ENCODE peak calls at places on chromosomes 7 and 10, in eight cellular contexts. Q is neural progenitor cell, V is HCT116, S is OCI-LY7, J is PC-3, B is SK-N-SH, D is GM23338, N is MM.1S. R is an unnamed sample.

GRCh38 chr7:23012797-23013714 is 874 bp downstream of the HYCC1 start:
- DNase-seq in Q (peak; percentile 61), V (no peak), S (peak; percentile 69), J (peak; percentile 18), B (peak; percentile 62), D (peak; percentile 51), N (peak; percentile 62), R (peak; percentile 45)

GRCh38 chr7:30881448-30881847 is 30.2 kb upstream of the AQP1 start:
- DNase-seq in Q (no peak), V (no peak), S (no peak), J (no peak), B (no peak), D (no peak), N (no peak), R (no peak)

GRCh38 chr7:122995600-122995999 is at the start of gene TAS2R16:
- DNase-seq in Q (no peak), V (no peak), S (no peak), J (no peak), B (no peak), D (no peak), N (no peak), R (no peak)

GRCh38 chr10:43998021-43998809 is 349.5 kb upstream of the ZNF32 start:
- DNase-seq in Q (no peak), V (no peak), S (no peak), J (no peak), B (no peak), D (no peak), N (peak; percentile 47), R (no peak)

GRCh38 chr7:74288034-74288881 is 949 bp upstream of the CLIP2 start:
- DNase-seq in Q (no peak), V (no peak), S (no peak), J (no peak), B (no peak), D (peak; percentile 43), N (no peak), R (no peak)

GRCh38 chr7:2894118-2894940 is 50.2 kb upstream of the GNA12 start:
- DNase-seq in Q (no peak), V (no peak), S (peak; percentile 91), J (no peak), B (no peak), D (no peak), N (peak; percentile 68), R (no peak)

GRCh38 chr7:48101352-48101751 is 12.3 kb downstream of the UPP1 start:
- DNase-seq in Q (no peak), V (no peak), S (no peak), J (no peak), B (no peak), D (no peak), N (no peak), R (no peak)

GRCh38 chr7:32206987-32207386 is 136.8 kb upstream of the PDE1C start:
- DNase-seq in Q (peak; percentile 69), V (no peak), S (no peak), J (peak; percentile 44), B (peak; percentile 52), D (peak; percentile 68), N (no peak), R (peak; percentile 35)

GRCh38 chr7:77442631-77443420 is 26.7 kb upstream of the GSAP start:
- DNase-seq in Q (no peak), V (no peak), S (no peak), J (peak; percentile 86), B (no peak), D (no peak), N (no peak), R (no peak)

GRCh38 chr7:77444123-77444522 is 28.0 kb upstream of the GSAP start:
- DNase-seq in Q (peak; percentile 23), V (no peak), S (no peak), J (no peak), B (no peak), D (no peak), N (no peak), R (no peak)

GRCh38 chr7:77441046-77441445 is 24.9 kb upstream of the GSAP start:
- DNase-seq in Q (no peak), V (no peak), S (no peak), J (peak; percentile 72), B (no peak), D (no peak), N (no peak), R (no peak)

GRCh38 chr7:77436889-77437265 is 20.7 kb upstream of the GSAP start:
- DNase-seq in Q (no peak), V (no peak), S (no peak), J (no peak), B (no peak), D (no peak), N (no peak), R (no peak)

DNA sequence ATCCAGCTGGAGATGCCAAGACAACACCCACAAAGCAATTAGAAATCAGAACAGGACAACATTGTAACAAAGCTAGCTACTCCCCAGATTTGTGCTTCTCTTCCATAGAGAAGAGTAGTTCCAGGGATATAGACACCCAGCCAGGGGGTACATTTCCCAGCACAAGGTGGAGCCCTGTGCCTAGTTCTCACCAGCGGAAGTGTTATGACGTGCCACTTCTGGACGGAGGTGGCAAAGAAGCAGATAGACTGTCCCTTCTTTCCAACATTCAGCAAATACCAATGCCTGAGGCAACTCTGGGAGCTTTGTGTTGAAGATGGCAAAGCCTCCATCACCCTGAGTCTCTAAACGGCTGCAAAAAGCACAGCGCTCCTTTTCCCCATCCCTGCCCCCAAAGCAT is 23.4 kb upstream of the GSAP start:
- DNase-seq in Q (peak; percentile 23), V (no peak), S (no peak), J (peak; percentile 65), B (peak; percentile 30), D (peak; percentile 20), N (no peak), R (peak; percentile 40)
- TF ChIP-seq CTCF in Q (peak; percentile 19), V (peak; percentile 42), S (no peak), J (peak; percentile 70), B (peak; percentile 30), D (peak; percentile 66), N (no peak), R (peak; percentile 37)

DNA sequence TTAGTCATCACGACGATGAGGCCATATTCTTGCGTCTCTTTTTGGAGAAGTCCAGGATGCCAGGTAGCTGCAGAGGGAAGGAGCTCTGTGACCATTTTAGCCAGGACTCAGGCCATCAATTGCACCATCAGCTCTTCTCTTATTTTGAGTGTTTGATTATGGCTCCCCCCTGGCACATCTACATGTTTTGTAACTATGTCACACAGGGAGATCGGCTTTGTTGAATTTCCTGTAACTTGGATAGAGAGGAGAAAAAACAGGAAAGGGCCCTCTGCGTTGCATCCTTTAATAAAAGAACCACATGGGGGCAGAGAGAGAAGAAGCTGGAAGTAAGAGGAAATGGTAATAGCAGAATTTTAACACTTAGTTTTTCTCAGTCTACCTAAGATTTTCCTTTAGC is 414.1 kb downstream of the LRMDA start:
- DNase-seq in Q (no peak), V (no peak), S (no peak), J (no peak), B (no peak), D (peak; percentile 34), N (no peak), R (no peak)
- TF ChIP-seq EZH2phosphoT487 in Q (no peak), V (no peak), S (no peak), J (no peak), B (no peak), D (no peak), N (no peak), R (no peak)

GRCh38 chr7:91164948-91165845 is 99.0 kb upstream of the FZD1 start:
- DNase-seq in Q (no peak), V (no peak), S (peak; percentile 56), J (peak; percentile 72), B (no peak), D (no peak), N (no peak), R (no peak)

GRCh38 chr7:91162415-91162814 is 101.8 kb upstream of the FZD1 start:
- DNase-seq in Q (no peak), V (no peak), S (no peak), J (no peak), B (no peak), D (no peak), N (no peak), R (no peak)

GRCh38 chr7:91165846-91166230 is 98.4 kb upstream of the FZD1 start:
- DNase-seq in Q (no peak), V (no peak), S (no peak), J (no peak), B (no peak), D (no peak), N (no peak), R (no peak)

GRCh38 chr7:91168766-91169518 is 95.3 kb upstream of the FZD1 start:
- DNase-seq in Q (peak; percentile 11), V (no peak), S (no peak), J (no peak), B (peak; percentile 59), D (no peak), N (no peak), R (no peak)

GRCh38 chr7:91164531-91164930 is 99.7 kb upstream of the FZD1 start:
- DNase-seq in Q (no peak), V (no peak), S (no peak), J (no peak), B (no peak), D (no peak), N (no peak), R (no peak)
- H3K4me2 ChIP-seq in Q (no peak overlapping the region), V (no peak overlapping the region), S (no peak overlapping the region), J (no peak overlapping the region), B (peak overlapping the region; percentile 45), D (no peak overlapping the region), N (no peak overlapping the region), R (no peak overlapping the region)

GRCh38 chr7:27936244-27937102 is 196.5 kb downstream of the TAX1BP1 start:
- DNase-seq in Q (no peak), V (no peak), S (no peak), J (no peak), B (no peak), D (no peak), N (no peak), R (no peak)

GRCh38 chr7:27930910-27931476 is 191.0 kb downstream of the TAX1BP1 start:
- DNase-seq in Q (no peak), V (no peak), S (no peak), J (no peak), B (no peak), D (no peak), N (no peak), R (no peak)

GRCh38 chr7:27928001-27928400 is 188.0 kb downstream of the TAX1BP1 start:
- DNase-seq in Q (no peak), V (no peak), S (no peak), J (no peak), B (no peak), D (no peak), N (no peak), R (no peak)

GRCh38 chr7:27929127-27929526 is 189.2 kb downstream of the TAX1BP1 start:
- DNase-seq in Q (no peak), V (no peak), S (no peak), J (no peak), B (no peak), D (no peak), N (no peak), R (no peak)

DNA sequence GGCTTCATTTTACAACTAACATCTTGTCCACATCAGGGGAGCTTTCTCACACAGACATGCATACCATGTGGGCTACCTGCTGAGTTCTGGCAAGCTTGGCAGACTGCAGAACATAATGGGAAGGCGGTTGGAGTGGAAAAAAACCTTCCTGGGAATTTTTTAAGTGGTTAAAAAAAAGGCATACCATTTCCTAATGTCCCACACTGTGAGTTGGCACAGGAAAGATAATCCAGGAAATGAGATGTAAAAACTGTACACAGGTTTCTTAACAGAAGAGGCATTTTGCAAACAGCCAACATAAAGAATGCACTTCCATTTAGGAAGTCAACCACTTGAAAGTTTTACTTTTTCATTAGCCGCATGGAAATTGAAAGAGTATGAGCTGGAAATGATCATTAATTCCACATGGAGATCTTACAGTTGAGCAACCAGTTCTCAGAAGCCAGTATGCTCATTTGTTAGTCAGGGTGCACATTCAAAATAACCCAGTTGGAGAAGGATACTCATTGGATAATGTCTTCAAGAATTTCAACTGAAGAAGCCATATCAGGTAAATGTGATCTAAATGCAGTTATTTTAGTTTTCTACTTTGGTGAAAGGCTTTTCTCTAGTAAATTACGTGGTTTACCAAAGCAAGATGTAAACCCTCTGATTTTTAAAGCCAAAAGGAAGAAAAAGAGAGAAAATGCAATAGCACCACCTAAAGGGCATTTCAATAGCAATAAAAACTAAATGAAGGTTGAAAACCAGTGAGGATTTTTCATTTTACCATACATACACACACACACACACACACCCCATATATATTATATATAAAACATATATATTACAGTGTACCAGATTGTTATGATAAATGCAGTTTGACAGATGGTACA is 194.0 kb downstream of the TAX1BP1 start:
- DNase-seq in Q (peak; percentile 61), V (no peak), S (peak; percentile 10), J (peak; percentile 43), B (no peak), D (peak; percentile 61), N (no peak), R (no peak)
- TF ChIP-seq CTCF in Q (peak; percentile 64), V (peak; percentile 48), S (peak; percentile 79), J (peak; percentile 56), B (peak; percentile 61), D (no peak), N (peak; percentile 30), R (peak; percentile 44)